ENCODE peak calls at places on chromosome 1, in four cellular contexts. Y is stimulated activated CD8-positive, alpha-beta memory T cell treated with anti-CD3 and anti-CD28 coated beads, Interleukin-15, amount 100 ng/mL, for 4 hours; I is fibroblast of the aortic adventitia; W is NCI-H1930. G is an unnamed sample.

GRCh38 chr1:208059328-208060017 is 148.5 kb upstream of the CD34 start:
- DNase-seq in Y (no peak), I (no peak), W (no peak), G (no peak)

GRCh38 chr1:2585318-2586092 is 1.1 kb upstream of the PRXL2B start:
- DNase-seq in Y (peak; percentile 41), I (peak; percentile 23), W (no peak), G (peak; percentile 34)

GRCh38 chr1:33517596-33518250 is 45.3 kb downstream of the ZSCAN20 start:
- DNase-seq in Y (no peak), I (peak; percentile 14), W (no peak), G (no peak)

GRCh38 chr1:152842556-152842955 is at the start of gene LCE6A:
- DNase-seq in Y (no peak), I (no peak), W (no peak), G (no peak)

GRCh38 chr1:32273389-32274208 is 18.3 kb upstream of the HDAC1 start:
- DNase-seq in Y (peak; percentile 91), I (peak; percentile 16), W (no peak), G (no peak)

GRCh38 chr1:165116732-165117131 is 239.8 kb downstream of the LMX1A start:
- DNase-seq in Y (no peak), I (peak; percentile 59), W (no peak), G (peak; percentile 31)

GRCh38 chr1:20279507-20279906 is 11.2 kb upstream of the VWA5B1 start:
- DNase-seq in Y (no peak), I (peak; percentile 54), W (no peak), G (peak; percentile 63)

GRCh38 chr1:12722626-12723025 is 6.7 kb downstream of the AADACL3 start:
- DNase-seq in Y (no peak), I (no peak), W (no peak), G (no peak)

GRCh38 chr1:224683981-224684380 is 67.9 kb downstream of the CNIH3 start:
- DNase-seq in Y (no peak), I (no peak), W (no peak), G (no peak)

GRCh38 chr1:245512181-245512888 is 357.6 kb downstream of the KIF26B start:
- DNase-seq in Y (no peak), I (peak; percentile 56), W (no peak), G (no peak)

GRCh38 chr1:109760581-109761226 is 3.0 kb downstream of the EPS8L3 start:
- DNase-seq in Y (no peak), I (no peak), W (no peak), G (no peak)

GRCh38 chr1:18119289-18119688 is 11.7 kb downstream of the IGSF21 start:
- DNase-seq in Y (no peak), I (no peak), W (no peak), G (no peak)

GRCh38 chr1:24390924-24391782 is 22.4 kb downstream of the STPG1 start:
- DNase-seq in Y (peak; percentile 51), I (peak; percentile 89), W (peak; percentile 37), G (peak; percentile 94)

GRCh38 chr1:9766759-9767442 is 56.9 kb downstream of the CLSTN1 start:
- DNase-seq in Y (no peak), I (peak; percentile 99), W (no peak), G (peak; percentile 93)

GRCh38 chr1:9573723-9574122 is 15.0 kb upstream of the TMEM201 start:
- DNase-seq in Y (no peak), I (peak; percentile 48), W (no peak), G (peak; percentile 48)

G was measured in cardiac fibroblast.